ENCODE peak calls at places on chromosomes 12 and 14, in eight cellular contexts. One of them, this sample, is unnamed.

GRCh38 chr12:102169922-102170698 is 27.5 kb downstream of the PMCH start:
- ATAC-seq in left ventricle myocardium superior: no peak
- ATAC-seq in activated naive CD4-positive, alpha-beta T cell treated with anti-CD3 and anti-CD28 coated beads, Interleukin-2, amount 50 U/mL, for 72 hours: no peak
- ATAC-seq in foreskin keratinocyte: peak; percentile 88
- ATAC-seq in A549: peak; percentile 68
- ATAC-seq in activated naive CD8-positive, alpha-beta T cell treated with anti-CD3 and anti-CD28 coated beads, Interleukin-2, amount 50 U/mL, for 24 hours: peak; percentile 49
- ATAC-seq in Right ventricle myocardium inferior: no peak
- ATAC-seq in IMR-90: peak; percentile 74
- ATAC-seq in this sample: peak; percentile 56

GRCh38 chr12:125161712-125162023 is 96.4 kb downstream of the AACS start:
- ATAC-seq in left ventricle myocardium superior: no peak
- ATAC-seq in activated naive CD4-positive, alpha-beta T cell treated with anti-CD3 and anti-CD28 coated beads, Interleukin-2, amount 50 U/mL, for 72 hours: no peak
- ATAC-seq in foreskin keratinocyte: no peak
- ATAC-seq in A549: no peak
- ATAC-seq in activated naive CD8-positive, alpha-beta T cell treated with anti-CD3 and anti-CD28 coated beads, Interleukin-2, amount 50 U/mL, for 24 hours: no peak
- ATAC-seq in Right ventricle myocardium inferior: no peak
- ATAC-seq in IMR-90: no peak
- ATAC-seq in this sample: no peak

GRCh38 chr14:55749201-55749812 is 169.3 kb downstream of the KTN1 start:
- ATAC-seq in left ventricle myocardium superior: no peak
- ATAC-seq in activated naive CD4-positive, alpha-beta T cell treated with anti-CD3 and anti-CD28 coated beads, Interleukin-2, amount 50 U/mL, for 72 hours: no peak
- ATAC-seq in foreskin keratinocyte: peak; percentile 9
- ATAC-seq in A549: no peak
- ATAC-seq in activated naive CD8-positive, alpha-beta T cell treated with anti-CD3 and anti-CD28 coated beads, Interleukin-2, amount 50 U/mL, for 24 hours: no peak
- ATAC-seq in Right ventricle myocardium inferior: no peak
- ATAC-seq in IMR-90: peak; percentile 16
- ATAC-seq in this sample: no peak

GRCh38 chr14:80535171-80535570 is 323.9 kb upstream of the DIO2 start:
- ATAC-seq in left ventricle myocardium superior: no peak
- ATAC-seq in activated naive CD4-positive, alpha-beta T cell treated with anti-CD3 and anti-CD28 coated beads, Interleukin-2, amount 50 U/mL, for 72 hours: no peak
- ATAC-seq in foreskin keratinocyte: no peak
- ATAC-seq in A549: no peak
- ATAC-seq in activated naive CD8-positive, alpha-beta T cell treated with anti-CD3 and anti-CD28 coated beads, Interleukin-2, amount 50 U/mL, for 24 hours: no peak
- ATAC-seq in Right ventricle myocardium inferior: no peak
- ATAC-seq in IMR-90: no peak
- ATAC-seq in this sample: no peak

GRCh38 chr12:101455685-101456084 is 19.5 kb upstream of the SPIC start:
- ATAC-seq in left ventricle myocardium superior: no peak
- ATAC-seq in activated naive CD4-positive, alpha-beta T cell treated with anti-CD3 and anti-CD28 coated beads, Interleukin-2, amount 50 U/mL, for 72 hours: no peak
- ATAC-seq in foreskin keratinocyte: no peak
- ATAC-seq in A549: no peak
- ATAC-seq in activated naive CD8-positive, alpha-beta T cell treated with anti-CD3 and anti-CD28 coated beads, Interleukin-2, amount 50 U/mL, for 24 hours: no peak
- ATAC-seq in Right ventricle myocardium inferior: no peak
- ATAC-seq in IMR-90: no peak
- ATAC-seq in this sample: no peak

GRCh38 chr12:109239179-109239578 is 69.9 kb downstream of the FOXN4 start:
- ATAC-seq in left ventricle myocardium superior: no peak
- ATAC-seq in activated naive CD4-positive, alpha-beta T cell treated with anti-CD3 and anti-CD28 coated beads, Interleukin-2, amount 50 U/mL, for 72 hours: no peak
- ATAC-seq in foreskin keratinocyte: no peak
- ATAC-seq in A549: no peak
- ATAC-seq in activated naive CD8-positive, alpha-beta T cell treated with anti-CD3 and anti-CD28 coated beads, Interleukin-2, amount 50 U/mL, for 24 hours: peak; percentile 43
- ATAC-seq in Right ventricle myocardium inferior: no peak
- ATAC-seq in IMR-90: no peak
- ATAC-seq in this sample: no peak

GRCh38 chr12:93197067-93197593 is 180.6 kb upstream of the NUDT4 start:
- ATAC-seq in left ventricle myocardium superior: no peak
- ATAC-seq in activated naive CD4-positive, alpha-beta T cell treated with anti-CD3 and anti-CD28 coated beads, Interleukin-2, amount 50 U/mL, for 72 hours: no peak
- ATAC-seq in foreskin keratinocyte: no peak
- ATAC-seq in A549: peak; percentile 32
- ATAC-seq in activated naive CD8-positive, alpha-beta T cell treated with anti-CD3 and anti-CD28 coated beads, Interleukin-2, amount 50 U/mL, for 24 hours: no peak
- ATAC-seq in Right ventricle myocardium inferior: no peak
- ATAC-seq in IMR-90: no peak
- ATAC-seq in this sample: no peak

GRCh38 chr12:31207799-31208465 is 118.0 kb downstream of the SINHCAF start:
- ATAC-seq in left ventricle myocardium superior: no peak
- ATAC-seq in activated naive CD4-positive, alpha-beta T cell treated with anti-CD3 and anti-CD28 coated beads, Interleukin-2, amount 50 U/mL, for 72 hours: peak; percentile 83
- ATAC-seq in foreskin keratinocyte: peak; percentile 53
- ATAC-seq in A549: no peak
- ATAC-seq in activated naive CD8-positive, alpha-beta T cell treated with anti-CD3 and anti-CD28 coated beads, Interleukin-2, amount 50 U/mL, for 24 hours: no peak
- ATAC-seq in Right ventricle myocardium inferior: no peak
- ATAC-seq in IMR-90: no peak
- ATAC-seq in this sample: peak; percentile 8

GRCh38 chr12:63276537-63277365 is 125.8 kb upstream of the AVPR1A start:
- ATAC-seq in left ventricle myocardium superior: no peak
- ATAC-seq in activated naive CD4-positive, alpha-beta T cell treated with anti-CD3 and anti-CD28 coated beads, Interleukin-2, amount 50 U/mL, for 72 hours: peak; percentile 62
- ATAC-seq in foreskin keratinocyte: peak; percentile 63
- ATAC-seq in A549: peak; percentile 90
- ATAC-seq in activated naive CD8-positive, alpha-beta T cell treated with anti-CD3 and anti-CD28 coated beads, Interleukin-2, amount 50 U/mL, for 24 hours: no peak
- ATAC-seq in Right ventricle myocardium inferior: no peak
- ATAC-seq in IMR-90: no peak
- ATAC-seq in this sample: no peak

GRCh38 chr14:95140060-95140858 is 17.1 kb downstream of the DICER1 start:
- ATAC-seq in left ventricle myocardium superior: no peak
- ATAC-seq in activated naive CD4-positive, alpha-beta T cell treated with anti-CD3 and anti-CD28 coated beads, Interleukin-2, amount 50 U/mL, for 72 hours: peak; percentile 83
- ATAC-seq in foreskin keratinocyte: peak; percentile 85
- ATAC-seq in A549: no peak
- ATAC-seq in activated naive CD8-positive, alpha-beta T cell treated with anti-CD3 and anti-CD28 coated beads, Interleukin-2, amount 50 U/mL, for 24 hours: peak; percentile 46
- ATAC-seq in Right ventricle myocardium inferior: peak; percentile 14
- ATAC-seq in IMR-90: peak; percentile 70
- ATAC-seq in this sample: peak; percentile 68

GRCh38 chr12:67625004-67625403 is 23.5 kb upstream of the DYRK2 start:
- ATAC-seq in left ventricle myocardium superior: no peak
- ATAC-seq in activated naive CD4-positive, alpha-beta T cell treated with anti-CD3 and anti-CD28 coated beads, Interleukin-2, amount 50 U/mL, for 72 hours: no peak
- ATAC-seq in foreskin keratinocyte: no peak
- ATAC-seq in A549: no peak
- ATAC-seq in activated naive CD8-positive, alpha-beta T cell treated with anti-CD3 and anti-CD28 coated beads, Interleukin-2, amount 50 U/mL, for 24 hours: no peak
- ATAC-seq in Right ventricle myocardium inferior: no peak
- ATAC-seq in IMR-90: no peak
- ATAC-seq in this sample: no peak

GRCh38 chr12:52798003-52798670 is 2.2 kb upstream of the KRT3 start:
- ATAC-seq in left ventricle myocardium superior: no peak
- ATAC-seq in activated naive CD4-positive, alpha-beta T cell treated with anti-CD3 and anti-CD28 coated beads, Interleukin-2, amount 50 U/mL, for 72 hours: no peak
- ATAC-seq in foreskin keratinocyte: peak; percentile 54
- ATAC-seq in A549: no peak
- ATAC-seq in activated naive CD8-positive, alpha-beta T cell treated with anti-CD3 and anti-CD28 coated beads, Interleukin-2, amount 50 U/mL, for 24 hours: no peak
- ATAC-seq in Right ventricle myocardium inferior: no peak
- ATAC-seq in IMR-90: no peak
- ATAC-seq in this sample: no peak

GRCh38 chr14:105399441-105399775 is 1.1 kb downstream of the TEX22 start:
- ATAC-seq in left ventricle myocardium superior: peak; percentile 2
- ATAC-seq in activated naive CD4-positive, alpha-beta T cell treated with anti-CD3 and anti-CD28 coated beads, Interleukin-2, amount 50 U/mL, for 72 hours: no peak
- ATAC-seq in foreskin keratinocyte: no peak
- ATAC-seq in A549: no peak
- ATAC-seq in activated naive CD8-positive, alpha-beta T cell treated with anti-CD3 and anti-CD28 coated beads, Interleukin-2, amount 50 U/mL, for 24 hours: no peak
- ATAC-seq in Right ventricle myocardium inferior: peak; percentile 15
- ATAC-seq in IMR-90: no peak
- ATAC-seq in this sample: no peak

GRCh38 chr12:50212071-50212467 is 44.9 kb upstream of the CERS5 start:
- ATAC-seq in left ventricle myocardium superior: no peak
- ATAC-seq in activated naive CD4-positive, alpha-beta T cell treated with anti-CD3 and anti-CD28 coated beads, Interleukin-2, amount 50 U/mL, for 72 hours: no peak
- ATAC-seq in foreskin keratinocyte: no peak
- ATAC-seq in A549: no peak
- ATAC-seq in activated naive CD8-positive, alpha-beta T cell treated with anti-CD3 and anti-CD28 coated beads, Interleukin-2, amount 50 U/mL, for 24 hours: no peak
- ATAC-seq in Right ventricle myocardium inferior: no peak
- ATAC-seq in IMR-90: no peak
- ATAC-seq in this sample: no peak

GRCh38 chr14:96091149-96091693 is 52.1 kb downstream of the C14orf132 start:
- ATAC-seq in left ventricle myocardium superior: peak; percentile 32
- ATAC-seq in activated naive CD4-positive, alpha-beta T cell treated with anti-CD3 and anti-CD28 coated beads, Interleukin-2, amount 50 U/mL, for 72 hours: no peak
- ATAC-seq in foreskin keratinocyte: no peak
- ATAC-seq in A549: no peak
- ATAC-seq in activated naive CD8-positive, alpha-beta T cell treated with anti-CD3 and anti-CD28 coated beads, Interleukin-2, amount 50 U/mL, for 24 hours: no peak
- ATAC-seq in Right ventricle myocardium inferior: peak; percentile 12
- ATAC-seq in IMR-90: no peak
- ATAC-seq in this sample: no peak

GRCh38 chr12:33588082-33588712 is 148.6 kb upstream of the SYT10 start:
- ATAC-seq in left ventricle myocardium superior: peak; percentile 74
- ATAC-seq in activated naive CD4-positive, alpha-beta T cell treated with anti-CD3 and anti-CD28 coated beads, Interleukin-2, amount 50 U/mL, for 72 hours: no peak
- ATAC-seq in foreskin keratinocyte: peak; percentile 76
- ATAC-seq in A549: no peak
- ATAC-seq in activated naive CD8-positive, alpha-beta T cell treated with anti-CD3 and anti-CD28 coated beads, Interleukin-2, amount 50 U/mL, for 24 hours: peak; percentile 28
- ATAC-seq in Right ventricle myocardium inferior: peak; percentile 62
- ATAC-seq in IMR-90: no peak
- ATAC-seq in this sample: no peak

GRCh38 chr14:93028724-93029076 is 87.0 kb downstream of the ITPK1 start:
- ATAC-seq in left ventricle myocardium superior: peak; percentile 2
- ATAC-seq in activated naive CD4-positive, alpha-beta T cell treated with anti-CD3 and anti-CD28 coated beads, Interleukin-2, amount 50 U/mL, for 72 hours: no peak
- ATAC-seq in foreskin keratinocyte: no peak
- ATAC-seq in A549: no peak
- ATAC-seq in activated naive CD8-positive, alpha-beta T cell treated with anti-CD3 and anti-CD28 coated beads, Interleukin-2, amount 50 U/mL, for 24 hours: no peak
- ATAC-seq in Right ventricle myocardium inferior: no peak
- ATAC-seq in IMR-90: no peak
- ATAC-seq in this sample: no peak

GRCh38 chr14:88029500-88029899 is 24.6 kb downstream of the GPR65 start:
- ATAC-seq in left ventricle myocardium superior: no peak
- ATAC-seq in activated naive CD4-positive, alpha-beta T cell treated with anti-CD3 and anti-CD28 coated beads, Interleukin-2, amount 50 U/mL, for 72 hours: peak; percentile 92
- ATAC-seq in foreskin keratinocyte: peak; percentile 44
- ATAC-seq in A549: no peak
- ATAC-seq in activated naive CD8-positive, alpha-beta T cell treated with anti-CD3 and anti-CD28 coated beads, Interleukin-2, amount 50 U/mL, for 24 hours: peak; percentile 90
- ATAC-seq in Right ventricle myocardium inferior: no peak
- ATAC-seq in IMR-90: no peak
- ATAC-seq in this sample: peak; percentile 91

GRCh38 chr14:68753696-68754095 is 39.2 kb downstream of the ZFP36L1 start:
- ATAC-seq in left ventricle myocardium superior: no peak
- ATAC-seq in activated naive CD4-positive, alpha-beta T cell treated with anti-CD3 and anti-CD28 coated beads, Interleukin-2, amount 50 U/mL, for 72 hours: no peak
- ATAC-seq in foreskin keratinocyte: no peak
- ATAC-seq in A549: no peak
- ATAC-seq in activated naive CD8-positive, alpha-beta T cell treated with anti-CD3 and anti-CD28 coated beads, Interleukin-2, amount 50 U/mL, for 24 hours: no peak
- ATAC-seq in Right ventricle myocardium inferior: no peak
- ATAC-seq in IMR-90: no peak
- ATAC-seq in this sample: no peak